ENCODE peak calls at places on chromosomes 1 and 21, in nine cellular contexts. Z, T, Q, D, L, S, G, O and N are unnamed samples.

GRCh38 chr21:16264314-16264713 is 534.5 kb downstream of the USP25 start:
- DNase-seq in O (no peak), Z (no peak), L (no peak), T (no peak), G (peak), D (no peak), S (no peak), Q (no peak), N (no peak)

GRCh38 chr21:14742119-14742518 is 196.0 kb upstream of the SAMSN1 start:
- DNase-seq in S (no peak), Q (no peak), T (no peak), D (no peak), L (no peak), O (no peak), Z (no peak), G (no peak), N (no peak)

GRCh38 chr1:212230329-212230728 is 54.9 kb upstream of the PPP2R5A start:
- DNase-seq in L (no peak), G (no peak), T (no peak), Q (no peak), O (no peak), D (no peak), S (no peak), Z (no peak), N (no peak)

GRCh38 chr1:31487143-31487542 is 74.1 kb downstream of the SERINC2 start:
- DNase-seq in L (no peak), Q (no peak), O (no peak), Z (no peak), T (no peak), D (no peak), G (no peak), S (no peak), N (no peak)

GRCh38 chr1:6519491-6519934 is 28.0 kb upstream of the PLEKHG5 start:
- DNase-seq in D (no peak), S (no peak), G (no peak), Q (no peak), L (no peak), O (no peak), T (no peak), Z (no peak), N (no peak)

GRCh38 chr1:55623339-55623738 is 408.2 kb upstream of the USP24 start:
- DNase-seq in L (peak), D (no peak), S (no peak), Z (no peak), T (no peak), G (no peak), O (no peak), Q (no peak), N (no peak)

GRCh38 chr1:53366901-53367502 is 39.1 kb upstream of the LRP8 start:
- DNase-seq in Q (no peak), L (no peak), D (no peak), S (peak), T (no peak), G (no peak), O (peak), Z (no peak), N (peak)

GRCh38 chr1:162846256-162847212 is 14.4 kb downstream of the CCDC190 start:
- DNase-seq in Z (no peak), D (no peak), T (no peak), Q (no peak), O (no peak), G (no peak), L (no peak), S (no peak), N (no peak)

GRCh38 chr1:113859478-113860175 is 11.9 kb downstream of the PTPN22 start:
- DNase-seq in Z (no peak), O (no peak), S (no peak), Q (no peak), L (no peak), G (no peak), T (no peak), D (no peak), N (no peak)

GRCh38 chr1:226357416-226357815 is 48.5 kb upstream of the LIN9 start:
- DNase-seq in L (no peak), O (no peak), Z (no peak), S (no peak), G (no peak), D (no peak), Q (no peak), T (no peak), N (no peak)
- TF ChIP-seq POLR2AphosphoS5 in L (no peak), O (no peak), Z (no peak), S (no peak), G (no peak), D (no peak), Q (no peak), T (no peak), N (no peak)

DNA sequence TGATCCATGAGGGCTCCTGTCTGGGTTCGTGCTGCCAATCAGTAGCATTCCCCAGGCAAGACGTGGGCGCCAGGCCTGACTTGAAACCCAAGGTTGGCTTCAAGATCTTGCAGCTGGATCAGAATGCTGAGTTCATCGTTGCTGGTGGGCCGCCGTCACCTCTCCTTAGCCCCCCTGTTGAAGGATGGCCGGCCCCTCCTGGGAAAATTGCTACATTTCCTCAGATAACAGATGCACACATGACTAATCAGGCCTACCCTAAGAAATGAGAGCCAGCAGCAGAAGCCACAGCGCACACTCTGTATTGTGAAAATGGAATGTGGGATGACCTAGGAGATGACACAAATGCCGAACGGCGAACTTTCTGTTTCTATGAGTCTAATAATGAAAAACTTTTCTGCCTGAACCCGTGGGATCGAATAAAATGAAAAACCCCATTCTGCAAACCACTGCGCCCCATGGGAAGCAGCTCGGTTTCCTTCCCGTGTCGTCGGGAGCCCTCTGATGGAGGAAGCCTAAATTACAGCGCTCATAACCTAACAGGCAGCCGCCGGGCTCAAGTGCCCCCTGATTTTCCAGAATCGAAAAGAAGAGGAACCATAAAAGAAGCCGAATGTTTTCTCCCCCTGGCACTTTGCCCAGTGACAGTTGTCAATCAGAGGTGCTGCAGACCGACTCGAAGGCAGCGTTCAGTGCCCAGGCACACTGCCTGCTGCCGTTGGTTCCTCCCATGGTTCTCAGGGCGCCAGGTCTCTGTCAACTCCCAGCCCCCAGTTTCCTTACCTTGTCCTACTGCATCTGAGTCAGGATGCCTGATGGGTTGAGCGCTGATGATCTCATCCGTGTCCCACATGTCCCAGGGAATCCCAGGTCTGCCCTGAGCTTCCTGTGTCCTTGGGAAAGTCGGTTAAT is 38.2 kb upstream of the H6PD start:
- DNase-seq in O (peak), G (peak), L (peak), D (peak), T (no peak), Z (no peak), Q (peak), S (peak), N (no peak)
- TF ChIP-seq POLR2AphosphoS5 in O (no peak), G (peak), L (no peak), D (no peak), T (no peak), Z (no peak), Q (no peak), S (no peak), N (peak)

GRCh38 chr1:159184201-159184600 is 12.8 kb downstream of the CADM3 start:
- DNase-seq in Z (no peak), S (no peak), O (no peak), D (no peak), T (no peak), G (no peak), Q (no peak), L (no peak), N (no peak)

GRCh38 chr1:159187647-159188374 is 16.4 kb downstream of the CADM3 start:
- DNase-seq in S (no peak), O (no peak), D (no peak), Q (peak), Z (no peak), G (no peak), L (no peak), T (no peak), N (no peak)

GRCh38 chr1:159190441-159190840 is 14.2 kb upstream of the ACKR1 start:
- DNase-seq in Z (no peak), O (no peak), Q (no peak), D (no peak), T (no peak), S (no peak), L (no peak), G (no peak), N (no peak)

GRCh38 chr1:159185121-159185520 is 13.7 kb downstream of the CADM3 start:
- DNase-seq in O (no peak), D (no peak), Z (no peak), L (no peak), Q (no peak), S (no peak), T (no peak), G (no peak), N (no peak)

DNA sequence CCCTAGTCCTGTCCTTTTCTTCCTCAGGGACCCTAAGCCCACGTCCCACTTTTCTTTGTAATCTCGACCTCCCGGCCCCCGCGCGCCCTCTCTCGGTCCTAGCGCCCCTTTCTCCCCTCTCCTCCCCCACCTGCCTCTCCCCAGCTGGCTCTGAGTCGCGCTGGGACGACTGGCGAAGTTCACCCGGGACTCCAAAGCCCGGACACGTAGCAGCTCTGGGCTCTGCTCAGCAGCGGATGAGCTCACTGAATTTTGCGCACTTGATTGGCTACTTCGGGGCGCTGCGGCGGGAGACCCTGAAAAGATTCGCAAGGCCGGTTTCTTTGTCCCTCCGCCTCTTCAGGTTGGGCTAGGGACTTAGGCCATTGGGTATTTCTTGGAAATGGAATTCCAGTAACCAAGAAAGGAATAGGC is 16.3 kb upstream of the ACKR1 start:
- DNase-seq in Q (peak), Z (no peak), S (peak), O (no peak), L (peak), G (peak), D (no peak), T (no peak), N (peak)
- TF ChIP-seq POLR2AphosphoS5 in Q (peak), Z (no peak), S (peak), O (no peak), L (no peak), G (no peak), D (no peak), T (no peak), N (peak)

DNA sequence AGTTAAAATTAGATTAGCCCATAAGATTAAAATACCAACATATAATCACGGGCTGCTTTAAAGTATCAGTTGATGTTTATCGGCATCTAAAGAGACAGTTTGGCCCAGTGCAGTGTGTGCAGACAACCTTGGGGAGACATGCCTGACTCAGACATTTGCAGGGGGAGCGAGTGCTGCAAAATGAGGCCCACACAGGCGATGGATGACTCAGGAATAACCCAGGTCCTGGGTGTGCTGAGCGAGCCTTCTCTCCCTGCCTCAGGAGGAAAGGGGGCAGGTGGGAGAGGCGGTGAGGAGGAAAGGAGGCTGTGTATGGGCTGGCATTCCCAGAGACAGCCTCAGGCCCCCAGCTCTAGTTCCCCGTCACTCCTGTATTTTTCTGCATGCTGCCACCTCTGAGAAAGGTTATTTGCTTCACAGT is 9.0 kb downstream of the SLC9A1 start:
- DNase-seq in Q (no peak), D (peak), Z (no peak), G (no peak), S (no peak), O (no peak), T (no peak), L (no peak), N (no peak)
- TF ChIP-seq POLR2AphosphoS5 in Q (no peak), D (no peak), Z (no peak), G (no peak), S (no peak), O (no peak), T (no peak), L (no peak), N (no peak)

DNA sequence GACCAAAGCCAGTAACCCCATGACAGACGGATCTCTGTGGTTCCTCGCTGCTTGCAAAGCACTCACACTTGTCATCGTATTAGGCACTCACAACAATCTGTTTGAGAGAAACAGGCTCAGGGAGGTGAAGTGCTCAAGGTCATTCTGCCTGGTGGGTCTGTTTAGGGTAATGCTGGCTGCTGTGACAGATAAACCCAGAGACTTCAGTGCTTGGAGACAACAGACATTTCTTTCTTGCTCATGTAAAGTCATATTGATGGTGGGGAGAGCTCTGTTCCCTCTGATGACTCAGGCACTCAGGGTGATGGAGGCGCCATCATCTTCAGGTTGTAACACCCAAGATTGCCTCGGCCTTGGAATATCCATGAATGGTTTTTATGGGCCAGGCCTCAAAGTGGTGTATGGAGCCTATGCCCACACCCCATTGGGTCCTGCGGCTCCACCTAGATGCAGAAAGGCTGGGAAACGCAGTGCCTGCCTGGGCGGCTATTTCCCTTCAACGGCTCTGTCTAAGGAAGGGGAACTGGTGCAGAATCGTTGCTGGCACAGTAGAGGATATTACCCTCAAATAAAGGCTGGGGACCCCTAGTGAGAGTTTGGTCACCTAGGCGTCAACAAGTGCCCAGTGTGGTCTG is 71.6 kb upstream of the SELENON start:
- DNase-seq in T (no peak), G (no peak), D (no peak), Z (no peak), S (no peak), Q (no peak), O (no peak), L (no peak), N (no peak)
- TF ChIP-seq POLR2AphosphoS5 in T (no peak), G (no peak), D (no peak), Z (no peak), S (no peak), Q (no peak), O (no peak), L (no peak), N (no peak)

GRCh38 chr1:1059494-1060280 is 14.4 kb downstream of the RNF223 start:
- DNase-seq in T (no peak), G (peak), Z (peak), D (peak), L (peak), S (peak), O (no peak), Q (peak), N (peak)
- TF ChIP-seq POLR2AphosphoS5 in T (peak), G (peak), Z (no peak), D (no peak), L (no peak), S (peak), O (no peak), Q (no peak), N (no peak)

DNA sequence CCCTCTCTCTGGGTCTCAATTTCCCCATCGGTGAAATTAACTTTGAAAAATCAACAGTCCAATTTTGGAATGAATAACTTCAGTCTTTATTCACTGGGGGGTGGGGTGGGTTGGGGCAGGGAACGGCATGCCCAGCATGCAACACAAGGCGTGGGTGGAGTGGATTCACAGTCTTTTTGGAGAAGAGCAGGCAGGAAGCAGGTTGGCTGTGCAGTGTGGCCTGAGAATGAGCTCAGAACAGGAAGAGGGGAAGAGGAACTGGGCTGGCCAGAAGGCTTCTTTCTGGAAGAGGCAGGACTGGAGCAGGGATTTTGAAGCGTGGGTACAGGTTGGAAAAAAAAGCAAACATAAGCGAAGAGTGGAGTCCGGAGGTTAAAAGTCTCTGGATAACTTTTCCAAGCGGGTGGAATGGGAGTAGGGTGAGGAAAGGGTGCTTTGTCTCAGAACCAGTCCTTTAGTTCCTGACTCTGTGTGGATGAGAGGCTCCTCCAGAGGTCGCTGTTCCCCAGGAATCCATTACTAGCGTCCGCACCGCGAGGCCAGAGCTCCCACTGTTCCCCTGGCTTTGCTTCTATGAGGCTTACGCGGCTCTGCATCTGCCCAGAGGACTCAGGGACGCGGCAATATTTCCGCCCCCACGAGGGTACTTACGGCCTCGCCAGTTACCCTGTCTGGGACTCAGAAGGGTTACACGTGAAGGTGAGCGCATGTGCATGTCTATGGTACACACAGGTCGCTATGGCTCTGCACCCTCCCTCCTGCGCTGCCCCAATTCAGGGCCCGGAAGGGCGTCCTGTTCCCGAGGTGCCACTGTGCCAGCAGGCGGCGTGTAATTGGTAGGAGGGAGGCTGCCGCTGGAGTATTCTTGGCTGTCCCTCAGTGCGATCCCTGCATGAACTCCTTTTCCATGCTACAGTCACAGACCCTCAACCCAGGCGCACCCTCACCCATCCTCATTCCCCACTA is 5.5 kb upstream of the FOXD2 start:
- DNase-seq in L (peak), G (peak), O (no peak), T (no peak), S (peak), Q (peak), Z (peak), D (peak), N (no peak)
- TF ChIP-seq POLR2AphosphoS5 in L (peak), G (no peak), O (no peak), T (no peak), S (no peak), Q (no peak), Z (no peak), D (no peak), N (no peak)

GRCh38 chr1:182889997-182890396 is 50.9 kb downstream of the DHX9 start:
- DNase-seq in T (no peak), S (no peak), Z (no peak), G (no peak), Q (peak), O (no peak), L (no peak), D (no peak), N (no peak)
- TF ChIP-seq POLR2AphosphoS5 in T (no peak), S (no peak), Z (peak), G (no peak), Q (no peak), O (no peak), L (no peak), D (no peak), N (no peak)

DNA sequence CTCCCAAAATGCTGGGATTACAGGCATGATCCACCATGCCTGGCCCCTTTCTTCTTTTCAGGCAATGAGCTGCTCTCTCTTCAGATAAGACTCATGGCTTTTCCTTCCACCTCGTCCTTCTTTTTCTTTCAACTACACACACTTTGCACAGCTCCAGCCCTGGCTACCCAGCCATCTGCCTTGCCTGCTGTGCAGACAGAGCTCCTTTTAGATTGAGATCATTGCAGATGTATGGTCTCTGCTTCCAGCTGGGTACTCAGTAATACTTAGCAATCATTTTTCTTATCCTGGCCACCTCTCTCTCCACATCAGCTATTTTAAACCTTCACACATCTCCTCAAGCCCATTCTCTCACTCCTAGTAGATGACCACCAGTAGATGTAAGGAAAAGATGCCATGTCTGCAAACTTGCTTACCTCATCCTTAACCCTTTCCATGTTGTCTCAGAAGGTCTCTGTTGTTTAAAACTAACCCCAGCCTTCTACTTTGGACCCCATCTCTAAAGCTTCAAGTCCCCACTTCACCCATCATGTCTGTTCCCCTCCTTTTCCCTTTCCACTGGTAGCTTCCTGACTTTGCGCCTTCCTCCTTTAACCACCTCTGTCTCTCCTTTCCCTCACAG is 7.3 kb downstream of the RAB4A start:
- DNase-seq in Z (no peak), T (no peak), L (no peak), D (no peak), Q (no peak), S (no peak), O (no peak), G (no peak), N (no peak)
- TF ChIP-seq POLR2AphosphoS5 in Z (no peak), T (no peak), L (no peak), D (no peak), Q (no peak), S (no peak), O (no peak), G (no peak), N (no peak)